ENCODE peak calls at places on chromosome 16, in four cellular contexts. One of them, this sample, is unnamed.

GRCh38 chr16:30377050-30377811 is 2.6 kb downstream of the MYL11 start:
- DNase-seq in cardiac muscle cell: no peak
- DNase-seq in GM23338: peak
- DNase-seq in GM20000: no peak
- DNase-seq in this sample: no peak

GRCh38 chr16:67897231-67897630 is 4.2 kb downstream of the PSKH1 start:
- DNase-seq in cardiac muscle cell: no peak
- DNase-seq in GM23338: no peak
- DNase-seq in GM20000: no peak
- DNase-seq in this sample: no peak

GRCh38 chr16:31354394-31355291 is at the start of gene ITGAX:
- DNase-seq in cardiac muscle cell: no peak
- DNase-seq in GM23338: no peak
- DNase-seq in GM20000: peak
- DNase-seq in this sample: no peak

GRCh38 chr16:46772463-46772862 is 24.3 kb upstream of the MYLK3 start:
- DNase-seq in cardiac muscle cell: no peak
- DNase-seq in GM23338: no peak
- DNase-seq in GM20000: no peak
- DNase-seq in this sample: no peak

GRCh38 chr16:19524866-19525723 is 1.4 kb downstream of the CCP110 start:
- DNase-seq in cardiac muscle cell: peak
- DNase-seq in GM23338: peak
- DNase-seq in GM20000: peak
- DNase-seq in this sample: no peak

GRCh38 chr16:87855852-87856715 is 13.2 kb downstream of the SLC7A5 start:
- DNase-seq in cardiac muscle cell: no peak
- DNase-seq in GM23338: no peak
- DNase-seq in GM20000: no peak
- DNase-seq in this sample: no peak

GRCh38 chr16:88691924-88692560 is 5.7 kb upstream of the SNAI3 start:
- DNase-seq in cardiac muscle cell: no peak
- DNase-seq in GM23338: no peak
- DNase-seq in GM20000: no peak
- DNase-seq in this sample: no peak

GRCh38 chr16:73536931-73537330 is 489.0 kb upstream of the ZFHX3 start:
- DNase-seq in cardiac muscle cell: no peak
- DNase-seq in GM23338: no peak
- DNase-seq in GM20000: no peak
- DNase-seq in this sample: no peak

GRCh38 chr16:85104821-85105391 is 7.4 kb downstream of the CIBAR2 start:
- DNase-seq in cardiac muscle cell: no peak
- DNase-seq in GM23338: no peak
- DNase-seq in GM20000: peak
- DNase-seq in this sample: no peak

GRCh38 chr16:64481497-64481896 is 640.4 kb downstream of the CDH11 start:
- DNase-seq in cardiac muscle cell: no peak
- DNase-seq in GM23338: no peak
- DNase-seq in GM20000: no peak
- DNase-seq in this sample: no peak

GRCh38 chr16:87856796-87857228 is 12.5 kb downstream of the SLC7A5 start:
- DNase-seq in cardiac muscle cell: no peak
- DNase-seq in GM23338: no peak
- DNase-seq in GM20000: no peak
- DNase-seq in this sample: no peak

GRCh38 chr16:56609463-56609921 is 1.1 kb downstream of the MT2A start:
- DNase-seq in cardiac muscle cell: no peak
- DNase-seq in GM23338: no peak
- DNase-seq in GM20000: peak
- DNase-seq in this sample: no peak

GRCh38 chr16:17063156-17063555 is 407.6 kb downstream of the XYLT1 start:
- DNase-seq in cardiac muscle cell: no peak
- DNase-seq in GM23338: no peak
- DNase-seq in GM20000: no peak
- DNase-seq in this sample: no peak

GRCh38 chr16:51154271-51155171 is 3.5 kb upstream of the SALL1 start:
- DNase-seq in cardiac muscle cell: peak
- DNase-seq in GM23338: peak
- DNase-seq in GM20000: no peak
- DNase-seq in this sample: peak

GRCh38 chr16:50311891-50312501 is 45.6 kb downstream of the ADCY7 start:
- DNase-seq in cardiac muscle cell: peak
- DNase-seq in GM23338: no peak
- DNase-seq in GM20000: no peak
- DNase-seq in this sample: no peak

GRCh38 chr16:87836844-87837581 is 32.3 kb downstream of the SLC7A5 start:
- DNase-seq in cardiac muscle cell: no peak
- DNase-seq in GM23338: no peak
- DNase-seq in GM20000: no peak
- DNase-seq in this sample: no peak

GRCh38 chr16:65117701-65118448 is 4.0 kb downstream of the CDH11 start:
- DNase-seq in cardiac muscle cell: peak
- DNase-seq in GM23338: peak
- DNase-seq in GM20000: peak
- DNase-seq in this sample: peak

GRCh38 chr16:56279132-56279531 is 87.8 kb downstream of the GNAO1 start:
- DNase-seq in cardiac muscle cell: no peak
- DNase-seq in GM23338: no peak
- DNase-seq in GM20000: no peak
- DNase-seq in this sample: no peak

GRCh38 chr16:12132290-12132689 is 155.8 kb downstream of the SNX29 start:
- DNase-seq in cardiac muscle cell: no peak
- DNase-seq in GM23338: no peak
- DNase-seq in GM20000: no peak
- DNase-seq in this sample: no peak

GRCh38 chr16:19113577-19114358 is at the start of gene ITPRIPL2:
- DNase-seq in cardiac muscle cell: peak
- DNase-seq in GM23338: peak
- DNase-seq in GM20000: peak
- DNase-seq in this sample: peak

GRCh38 chr16:2339521-2340484 is 725 bp downstream of the ABCA3 start:
- DNase-seq in cardiac muscle cell: peak
- DNase-seq in GM23338: peak
- DNase-seq in GM20000: peak
- DNase-seq in this sample: peak

GRCh38 chr16:68287276-68288251 is 23.2 kb downstream of the SLC7A6OS start:
- DNase-seq in cardiac muscle cell: no peak
- DNase-seq in GM23338: no peak
- DNase-seq in GM20000: no peak
- DNase-seq in this sample: no peak

GRCh38 chr16:60811657-60812056 is 1224.6 kb downstream of the CDH8 start:
- DNase-seq in cardiac muscle cell: no peak
- DNase-seq in GM23338: no peak
- DNase-seq in GM20000: no peak
- DNase-seq in this sample: no peak

GRCh38 chr16:67846320-67847063 is at the start of gene NUTF2:
- DNase-seq in cardiac muscle cell: peak
- DNase-seq in GM23338: peak
- DNase-seq in GM20000: peak
- DNase-seq in this sample: peak

GRCh38 chr16:4664538-4665418 is 28.6 kb upstream of the NUDT16L1 start:
- DNase-seq in cardiac muscle cell: no peak
- DNase-seq in GM23338: no peak
- DNase-seq in GM20000: peak
- DNase-seq in this sample: no peak

GRCh38 chr16:73996624-73997339 is 299.8 kb upstream of the PSMD7 start:
- DNase-seq in cardiac muscle cell: no peak
- DNase-seq in GM23338: no peak
- DNase-seq in GM20000: no peak
- DNase-seq in this sample: no peak

GRCh38 chr16:53428681-53429080 is 5.6 kb upstream of the RBL2 start:
- DNase-seq in cardiac muscle cell: no peak
- DNase-seq in GM23338: no peak
- DNase-seq in GM20000: no peak
- DNase-seq in this sample: no peak

GRCh38 chr16:87702325-87702811 is 63.4 kb downstream of the KLHDC4 start:
- DNase-seq in cardiac muscle cell: peak
- DNase-seq in GM23338: peak
- DNase-seq in GM20000: peak
- DNase-seq in this sample: peak

GRCh38 chr16:11201498-11202259 is 54.3 kb downstream of the SOCS1 start:
- DNase-seq in cardiac muscle cell: no peak
- DNase-seq in GM23338: peak
- DNase-seq in GM20000: no peak
- DNase-seq in this sample: no peak

GRCh38 chr16:63426275-63426870 is 1390.1 kb upstream of the CDH8 start:
- DNase-seq in cardiac muscle cell: no peak
- DNase-seq in GM23338: no peak
- DNase-seq in GM20000: no peak
- DNase-seq in this sample: no peak

GRCh38 chr16:14668556-14669223 is 25.4 kb downstream of the PLA2G10 start:
- DNase-seq in cardiac muscle cell: no peak
- DNase-seq in GM23338: no peak
- DNase-seq in GM20000: no peak
- DNase-seq in this sample: no peak

GRCh38 chr16:14669776-14670175 is 24.3 kb downstream of the PLA2G10 start:
- DNase-seq in cardiac muscle cell: no peak
- DNase-seq in GM23338: peak
- DNase-seq in GM20000: no peak
- DNase-seq in this sample: no peak

GRCh38 chr16:14676633-14677032 is 17.5 kb downstream of the PLA2G10 start:
- DNase-seq in cardiac muscle cell: no peak
- DNase-seq in GM23338: no peak
- DNase-seq in GM20000: no peak
- DNase-seq in this sample: no peak

GRCh38 chr16:14667347-14668266 is 26.5 kb downstream of the PLA2G10 start:
- DNase-seq in cardiac muscle cell: no peak
- DNase-seq in GM23338: no peak
- DNase-seq in GM20000: no peak
- DNase-seq in this sample: no peak

DNA sequence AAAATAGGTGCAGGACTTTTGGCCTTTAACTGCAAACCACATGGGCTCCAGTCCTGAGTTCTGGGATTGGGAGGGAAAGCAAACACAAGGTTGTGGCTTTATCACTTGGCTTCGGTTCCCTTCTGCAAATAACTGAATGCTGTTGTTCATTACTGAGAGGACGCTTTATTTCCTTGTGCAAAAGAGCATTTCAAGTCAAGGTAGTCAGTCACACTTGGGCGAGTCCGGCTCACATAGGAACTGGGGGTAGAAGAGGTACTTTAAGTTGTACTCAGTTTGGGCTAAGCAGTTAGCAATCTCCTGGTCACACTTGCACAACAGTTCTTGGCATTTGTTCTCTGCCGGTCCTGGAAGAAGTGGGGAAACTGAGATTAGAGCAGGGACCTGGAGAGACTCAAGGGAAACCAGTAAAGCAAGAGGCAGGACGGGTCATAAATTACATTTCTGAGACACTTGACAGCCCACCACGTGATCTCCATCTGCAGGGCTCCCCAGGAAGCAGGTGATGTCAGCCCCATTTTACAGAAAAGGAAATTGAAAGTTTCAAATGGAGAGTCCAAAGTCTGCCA is 21.6 kb downstream of the PLA2G10 start:
- DNase-seq in cardiac muscle cell: no peak
- DNase-seq in GM23338: no peak
- DNase-seq in GM20000: peak
- DNase-seq in this sample: no peak
- TF ChIP-seq CTCF in cardiac muscle cell: no peak
- TF ChIP-seq CTCF in GM23338: no peak
- TF ChIP-seq CTCF in GM20000: no peak
- TF ChIP-seq CTCF in this sample: no peak

DNA sequence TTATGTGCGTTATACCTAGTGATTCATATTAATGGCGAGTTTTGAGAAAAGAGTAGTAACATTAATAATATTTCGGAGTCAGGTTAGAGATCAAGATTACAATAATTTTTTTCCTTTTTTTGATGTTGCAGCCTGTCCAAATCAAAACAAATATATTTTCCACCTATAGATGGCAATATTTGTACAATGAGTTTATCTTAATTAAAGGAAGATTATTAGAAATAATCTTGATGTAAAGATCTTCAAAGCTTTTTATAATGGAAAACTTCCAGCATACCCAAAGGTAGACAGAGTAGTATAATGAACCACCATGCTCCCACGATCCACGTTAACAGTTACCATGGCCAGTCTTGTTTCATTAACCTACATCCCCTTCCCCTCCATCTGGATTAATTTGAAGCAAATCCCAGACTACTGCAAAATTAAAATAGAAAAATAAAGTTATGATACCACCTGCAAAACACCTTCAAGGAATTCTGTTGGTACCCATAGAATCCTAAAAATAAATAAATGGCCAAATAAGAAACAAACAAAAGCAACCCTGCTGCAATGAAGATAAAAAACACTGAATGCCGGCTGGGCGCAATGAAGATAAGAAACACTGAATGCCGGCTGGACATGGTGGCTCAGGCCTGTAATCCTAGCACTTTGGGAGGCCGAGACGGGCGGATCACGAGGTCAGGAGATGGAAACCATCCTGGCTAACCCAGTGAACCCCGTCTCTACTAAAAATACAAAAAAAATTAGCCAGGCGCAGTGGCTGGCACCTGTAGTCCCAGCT is 46.5 kb upstream of the GINS3 start:
- DNase-seq in cardiac muscle cell: no peak
- DNase-seq in GM23338: no peak
- DNase-seq in GM20000: no peak
- DNase-seq in this sample: no peak
- TF ChIP-seq CTCF in cardiac muscle cell: peak
- TF ChIP-seq CTCF in GM23338: no peak
- TF ChIP-seq CTCF in GM20000: no peak
- TF ChIP-seq CTCF in this sample: peak

DNA sequence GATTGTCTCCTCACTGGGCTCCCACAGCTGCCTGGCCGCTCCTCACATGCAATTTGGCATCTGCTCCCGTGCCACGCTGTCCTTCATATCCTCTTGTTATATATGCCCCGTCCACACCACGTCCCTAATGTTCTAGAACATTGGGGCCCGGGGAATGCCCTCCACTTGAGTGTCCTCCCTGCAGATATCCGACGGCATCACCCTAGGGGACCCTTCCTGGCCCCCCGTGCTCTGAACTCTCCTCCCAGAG is 10.0 kb upstream of the DEF8 start:
- DNase-seq in cardiac muscle cell: no peak
- DNase-seq in GM23338: no peak
- DNase-seq in GM20000: no peak
- DNase-seq in this sample: no peak
- TF ChIP-seq CTCF in cardiac muscle cell: no peak
- TF ChIP-seq CTCF in GM23338: no peak
- TF ChIP-seq CTCF in GM20000: no peak
- TF ChIP-seq CTCF in this sample: no peak

DNA sequence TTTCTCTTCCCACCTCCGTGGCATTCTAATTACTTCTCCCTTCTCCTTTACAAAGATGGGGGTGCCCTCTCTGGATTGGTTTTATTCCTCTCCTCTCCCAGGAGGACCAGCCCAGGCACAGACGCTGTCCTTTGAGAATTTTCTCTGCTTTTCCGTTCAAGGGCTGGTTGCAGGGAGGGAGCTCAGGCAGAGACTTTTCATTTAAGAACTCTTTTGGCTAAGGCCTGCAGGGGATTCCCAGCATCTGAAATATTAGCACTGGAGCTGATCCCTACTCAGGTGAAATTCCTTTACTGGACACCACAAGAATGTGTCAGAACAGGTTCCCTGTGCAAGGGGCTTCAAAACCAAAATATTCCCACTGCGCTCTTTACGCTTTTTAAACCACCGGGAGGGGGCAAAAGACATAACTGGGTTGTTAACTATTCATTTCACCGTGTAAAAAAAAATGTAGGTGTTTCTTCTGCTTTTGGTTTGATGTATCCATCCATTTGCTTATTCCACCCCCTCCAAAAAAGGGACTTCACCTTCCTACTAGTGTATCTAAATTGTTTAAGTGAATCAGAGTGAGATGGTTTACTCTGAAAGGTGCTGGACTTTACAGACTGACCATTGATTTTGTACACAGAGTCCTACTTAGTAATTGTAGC is 1.4 kb downstream of the NFAT5 start:
- DNase-seq in cardiac muscle cell: peak
- DNase-seq in GM23338: no peak
- DNase-seq in GM20000: peak
- DNase-seq in this sample: no peak
- TF ChIP-seq CTCF in cardiac muscle cell: peak
- TF ChIP-seq CTCF in GM23338: no peak
- TF ChIP-seq CTCF in GM20000: no peak
- TF ChIP-seq CTCF in this sample: peak